ENCODE peak calls at places on chromosomes 12 and 14, in eight cellular contexts. A is Peyer's patch, G is upper lobe of left lung, T is A549, F is thyroid gland, O is suprapubic skin, S is GM12891, I is heart left ventricle. Q is an unnamed sample.

GRCh38 chr12:70543444-70543843 is 93.8 kb downstream of the PTPRB start:
- DNase-seq in A (no peak), G (no peak), T (peak), F (no peak), O (no peak), S (no peak), I (no peak), Q (peak)

GRCh38 chr14:64855732-64856527 is 23.8 kb downstream of the SPTB start:
- DNase-seq in A (no peak), G (peak), T (no peak), F (no peak), O (no peak), S (no peak), I (no peak), Q (no peak)

GRCh38 chr14:65975865-65976264 is 510.3 kb upstream of the CCDC196 start:
- DNase-seq in A (no peak), G (no peak), T (no peak), F (no peak), O (no peak), S (no peak), I (no peak), Q (no peak)

GRCh38 chr12:47868552-47869031 is 36.2 kb downstream of the VDR start:
- DNase-seq in A (no peak), G (no peak), T (no peak), F (no peak), O (no peak), S (no peak), I (no peak), Q (no peak)

GRCh38 chr12:10191865-10192264 is 13.0 kb downstream of the TMEM52B start:
- DNase-seq in A (no peak), G (no peak), T (no peak), F (no peak), O (no peak), S (no peak), I (no peak), Q (no peak)

GRCh38 chr12:93968928-93969327 is 179.4 kb upstream of the PLXNC1 start:
- DNase-seq in A (no peak), G (no peak), T (no peak), F (no peak), O (no peak), S (no peak), I (no peak), Q (no peak)

GRCh38 chr12:66168410-66168809 is 1.4 kb downstream of the TMBIM4 start:
- DNase-seq in A (no peak), G (no peak), T (no peak), F (no peak), O (no peak), S (no peak), I (no peak), Q (no peak)

GRCh38 chr12:80679346-80680131 is 27.9 kb upstream of the MYF6 start:
- DNase-seq in A (no peak), G (no peak), T (no peak), F (no peak), O (no peak), S (no peak), I (no peak), Q (no peak)

GRCh38 chr12:21223930-21224329 is 92.9 kb downstream of the SLCO1B1 start:
- DNase-seq in A (no peak), G (no peak), T (no peak), F (no peak), O (no peak), S (no peak), I (no peak), Q (no peak)

DNA sequence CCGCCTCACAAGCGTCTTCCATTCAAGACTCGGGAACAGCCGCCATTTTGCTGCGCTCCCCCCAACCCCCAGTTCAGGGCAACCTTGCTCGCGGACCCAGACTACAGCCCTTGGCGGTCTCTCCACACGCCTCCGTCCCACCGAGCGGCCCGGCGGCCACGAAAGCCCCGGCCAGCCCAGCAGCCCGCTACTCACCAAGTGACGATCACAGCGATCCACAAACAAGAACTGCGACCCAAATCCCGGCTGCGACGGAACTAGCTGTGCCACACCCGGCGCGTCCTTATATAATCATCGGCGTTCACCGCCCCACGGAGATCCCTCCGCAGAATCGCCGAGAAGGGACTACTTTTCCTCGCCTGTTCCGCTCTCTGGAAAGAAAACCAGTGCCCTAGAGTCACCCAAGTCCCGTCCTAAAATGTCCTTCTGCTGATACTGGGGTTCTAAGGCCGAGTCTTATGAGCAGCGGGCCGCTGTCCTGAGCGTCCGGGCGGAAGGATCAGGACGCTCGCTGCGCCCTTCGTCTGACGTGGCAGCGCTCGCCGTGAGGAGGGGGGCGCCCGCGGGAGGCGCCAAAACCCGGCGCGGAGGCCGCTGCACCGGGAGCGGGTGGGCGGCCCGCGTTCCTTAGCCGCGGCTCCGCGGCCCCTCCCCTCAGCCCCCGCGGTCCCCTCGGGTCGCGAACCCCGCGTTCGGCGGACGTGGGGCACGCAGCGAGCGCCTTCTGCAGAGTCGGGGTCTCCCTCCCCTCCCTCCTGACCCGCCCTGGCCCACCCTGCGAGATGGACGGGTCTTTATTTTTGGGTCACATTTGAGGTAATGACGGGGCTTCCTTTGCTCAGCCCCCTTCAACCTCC is at the start of gene UBC:
- DNase-seq in A (peak), G (peak), T (no peak), F (peak), O (peak), S (peak), I (peak), Q (no peak)
- TF ChIP-seq POLR2A in A (peak), G (peak), T (peak), F (peak), O (peak), S (peak), I (peak), Q (peak)

GRCh38 chr14:49636866-49637265 is 1.8 kb upstream of the DNAAF2 start:
- DNase-seq in A (no peak), G (no peak), T (no peak), F (no peak), O (no peak), S (no peak), I (no peak), Q (no peak)

GRCh38 chr14:49640540-49641417 is 5.7 kb upstream of the DNAAF2 start:
- DNase-seq in A (no peak), G (no peak), T (no peak), F (no peak), O (no peak), S (no peak), I (no peak), Q (no peak)

GRCh38 chr14:49642163-49642562 is 7.1 kb upstream of the DNAAF2 start:
- DNase-seq in A (no peak), G (no peak), T (no peak), F (no peak), O (no peak), S (no peak), I (no peak), Q (no peak)

GRCh38 chr14:49637534-49638078 is 2.6 kb upstream of the DNAAF2 start:
- DNase-seq in A (no peak), G (no peak), T (no peak), F (no peak), O (no peak), S (no peak), I (no peak), Q (no peak)

GRCh38 chr14:49641697-49642129 is 6.7 kb upstream of the DNAAF2 start:
- DNase-seq in A (peak), G (no peak), T (no peak), F (peak), O (no peak), S (no peak), I (no peak), Q (no peak)
- TF ChIP-seq POLR2A in A (peak), G (no peak), T (no peak), F (no peak), O (no peak), S (no peak), I (no peak), Q (no peak)

GRCh38 chr12:69330475-69331473 is 17.4 kb upstream of the LYZ start:
- DNase-seq in A (peak), G (no peak), T (no peak), F (peak), O (no peak), S (no peak), I (peak), Q (no peak)
- TF ChIP-seq POLR2A in A (peak), G (peak), T (no peak), F (no peak), O (no peak), S (peak), I (no peak), Q (no peak)

GRCh38 chr12:57899010-57899662 is 42.2 kb upstream of the ATP23 start:
- DNase-seq in A (no peak), G (no peak), T (no peak), F (peak), O (no peak), S (peak), I (no peak), Q (peak)
- TF ChIP-seq POLR2A in A (no peak), G (no peak), T (no peak), F (no peak), O (no peak), S (no peak), I (no peak), Q (no peak)

GRCh38 chr14:74921987-74922751 is 891 bp downstream of the RPS6KL1 start:
- DNase-seq in A (no peak), G (no peak), T (no peak), F (no peak), O (peak), S (no peak), I (no peak), Q (no peak)

GRCh38 chr14:74924061-74924460 is 1.0 kb upstream of the RPS6KL1 start:
- DNase-seq in A (no peak), G (no peak), T (no peak), F (no peak), O (peak), S (no peak), I (no peak), Q (no peak)

GRCh38 chr14:74920281-74920680 is 2.8 kb downstream of the RPS6KL1 start:
- DNase-seq in A (no peak), G (no peak), T (no peak), F (no peak), O (peak), S (no peak), I (no peak), Q (no peak)

GRCh38 chr14:74921053-74921620 is 1.9 kb downstream of the RPS6KL1 start:
- DNase-seq in A (no peak), G (peak), T (no peak), F (no peak), O (peak), S (no peak), I (no peak), Q (no peak)

DNA sequence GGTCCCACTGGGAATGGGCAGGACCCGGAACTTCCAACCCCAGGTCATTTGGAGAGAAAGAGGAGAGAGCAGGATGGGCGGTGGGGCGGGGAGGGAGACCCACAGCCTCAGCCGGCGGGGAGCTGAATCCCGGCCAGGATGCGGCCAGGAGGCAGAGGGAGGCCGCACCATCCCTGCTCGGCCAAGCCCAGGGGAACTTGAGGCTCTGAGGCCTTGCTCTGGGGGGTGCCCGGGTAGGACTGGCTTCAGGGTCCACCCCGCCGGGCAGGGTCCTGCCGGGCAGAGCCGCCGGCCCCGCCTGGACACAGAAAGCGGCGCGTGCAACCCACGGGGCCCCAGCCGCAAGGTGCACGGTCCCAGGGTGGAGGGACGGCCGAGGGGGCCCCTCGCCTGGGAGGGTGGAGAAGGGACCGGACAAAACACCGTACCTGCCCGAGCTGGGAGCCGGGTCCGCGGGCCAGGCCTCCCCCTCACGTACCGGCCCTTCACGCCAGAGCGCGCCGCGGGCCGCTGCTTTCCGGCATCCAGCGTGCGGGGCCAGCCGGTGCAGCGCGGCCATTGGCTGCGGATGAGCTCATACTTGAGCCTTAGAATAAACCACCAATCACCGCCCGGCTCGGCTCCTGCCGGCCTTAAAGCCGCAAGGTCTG is at the start of gene RPS6KL1:
- DNase-seq in A (peak), G (peak), T (peak), F (peak), O (peak), S (peak), I (peak), Q (no peak)
- TF ChIP-seq POLR2A in A (no peak), G (peak), T (no peak), F (no peak), O (no peak), S (no peak), I (peak), Q (no peak)

DNA sequence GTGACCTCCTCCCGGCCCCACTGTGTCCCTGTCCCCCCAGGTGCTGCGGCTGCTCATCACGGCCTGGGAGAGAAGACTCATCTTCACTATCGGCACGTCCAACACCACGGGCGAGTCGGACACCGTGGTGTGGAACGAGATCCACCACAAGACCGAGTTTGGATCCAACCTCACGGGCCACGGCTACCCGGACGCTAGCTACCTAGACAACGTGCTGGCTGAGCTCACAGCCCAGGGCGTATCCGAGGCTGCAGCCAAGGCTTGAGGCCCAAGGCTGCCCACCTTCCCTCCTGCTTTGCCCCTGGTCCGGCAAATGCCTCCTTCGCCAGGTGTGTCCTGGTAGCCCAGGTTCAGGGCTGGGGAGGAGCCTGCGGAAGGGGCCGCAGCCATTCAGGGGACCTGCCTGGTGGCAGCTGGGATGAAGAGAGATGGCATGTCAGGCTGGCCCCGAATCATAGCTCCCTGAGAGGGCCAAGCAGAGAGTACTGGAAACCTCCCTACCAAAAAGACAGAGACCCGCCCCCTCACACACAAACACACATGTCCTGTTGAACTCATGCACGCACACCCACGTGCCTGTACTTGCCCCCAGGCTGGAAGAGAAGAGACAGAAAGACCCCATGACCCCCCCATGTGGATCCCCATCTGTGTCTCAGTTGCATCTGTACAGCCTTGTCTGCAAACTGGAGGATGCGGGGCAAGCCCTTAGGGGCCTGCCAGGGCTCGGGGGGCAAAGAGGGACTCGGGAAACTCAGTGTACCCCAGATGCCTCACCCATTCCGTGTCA is 38.7 kb downstream of the RASAL1 start:
- DNase-seq in A (no peak), G (peak), T (no peak), F (no peak), O (no peak), S (no peak), I (no peak), Q (no peak)
- TF ChIP-seq POLR2A in A (no peak), G (no peak), T (no peak), F (no peak), O (no peak), S (no peak), I (no peak), Q (no peak)

DNA sequence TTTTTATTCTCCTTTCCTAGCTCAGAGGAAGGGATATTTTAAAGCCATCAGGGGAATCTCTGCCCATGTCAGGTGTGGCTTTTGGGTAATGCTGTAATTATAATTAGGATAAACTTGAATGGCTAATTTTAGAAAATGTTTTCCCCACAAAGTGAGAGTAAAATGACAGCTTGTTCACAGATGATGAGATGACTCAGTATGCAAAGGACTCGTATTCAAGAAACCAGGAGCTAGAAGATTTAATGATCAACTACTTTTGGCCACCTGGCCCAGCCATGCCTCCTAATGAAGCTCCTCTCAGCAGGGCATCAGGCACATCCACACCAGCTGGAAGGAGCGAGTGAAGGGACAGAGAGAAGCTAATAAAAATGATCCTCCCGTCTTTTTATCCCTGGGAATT is 29.0 kb upstream of the PLEKHG7 start:
- DNase-seq in A (no peak), G (no peak), T (no peak), F (no peak), O (no peak), S (no peak), I (no peak), Q (no peak)
- TF ChIP-seq POLR2A in A (no peak), G (no peak), T (no peak), F (no peak), O (no peak), S (no peak), I (no peak), Q (no peak)

DNA sequence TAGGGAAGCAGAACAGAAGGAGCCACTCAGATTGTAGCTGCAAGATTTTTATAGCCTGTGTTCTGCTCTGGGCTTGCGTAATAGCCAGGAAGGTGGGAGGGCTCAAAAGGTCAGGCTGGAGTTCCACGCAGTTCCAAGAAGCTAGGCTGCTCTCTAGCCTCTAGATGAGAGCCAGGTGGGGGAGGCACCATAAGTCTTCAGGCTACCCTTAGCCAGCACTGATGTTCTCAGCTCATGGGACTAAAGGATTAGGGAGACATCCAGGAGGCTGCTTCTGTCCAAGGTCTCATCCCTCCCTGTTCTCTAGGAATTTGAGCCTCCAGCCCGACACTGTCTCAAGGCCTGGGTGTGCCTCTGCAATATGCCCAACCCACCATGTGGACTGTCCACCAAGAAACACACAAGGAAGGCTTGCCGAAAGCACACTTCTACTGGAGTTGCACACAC is 1.7 kb downstream of the LMBR1L start:
- DNase-seq in A (peak), G (no peak), T (no peak), F (peak), O (no peak), S (no peak), I (peak), Q (no peak)
- TF ChIP-seq POLR2A in A (peak), G (peak), T (no peak), F (no peak), O (no peak), S (no peak), I (peak), Q (no peak)

DNA sequence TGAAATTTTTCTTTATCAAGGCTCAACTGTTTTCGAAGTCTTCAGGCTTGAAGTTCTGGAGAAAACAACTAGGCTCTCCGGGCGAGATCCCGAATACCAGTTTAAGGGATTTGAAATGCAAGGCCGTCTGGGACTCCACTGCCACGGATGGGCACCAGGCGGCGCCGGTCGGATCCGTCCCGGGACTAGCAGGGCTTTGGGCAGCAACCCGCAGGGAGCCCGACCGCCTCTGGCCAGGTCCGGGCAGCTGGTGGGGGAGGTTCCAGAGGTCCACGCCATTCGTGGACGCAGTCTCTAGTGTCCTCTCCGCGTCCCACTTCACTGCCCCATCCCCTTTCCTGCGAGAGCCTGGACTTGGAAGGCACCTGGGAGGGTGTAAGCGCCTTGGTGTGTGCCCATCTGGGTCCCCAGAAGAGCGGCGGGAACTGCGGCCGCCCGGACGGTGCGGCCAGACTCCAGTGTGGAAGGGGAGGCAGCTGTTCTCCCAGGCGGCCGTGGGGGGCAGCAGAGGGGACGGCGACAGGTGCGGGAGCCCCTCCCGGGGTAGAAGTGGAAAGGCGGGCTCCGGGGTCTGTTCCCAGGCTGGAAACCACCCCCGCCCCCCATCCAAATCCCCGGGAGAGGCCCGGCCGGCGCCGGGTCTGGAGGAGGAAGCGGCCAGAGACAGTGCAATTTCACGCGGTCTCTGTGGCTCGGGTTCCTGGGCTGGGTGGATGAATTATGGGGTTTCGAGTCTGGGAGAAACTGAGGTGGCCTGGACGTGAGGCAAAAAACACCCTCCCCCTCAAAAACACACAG is 835 bp upstream of the ERBB3 start:
- DNase-seq in A (peak), G (peak), T (peak), F (peak), O (peak), S (peak), I (peak), Q (peak)
- TF ChIP-seq POLR2A in A (peak), G (peak), T (peak), F (no peak), O (no peak), S (no peak), I (no peak), Q (no peak)

Q was measured in H54.